ENCODE peak calls at places on chromosomes 11 and 22, in five cellular contexts. L is pancreas, N is PC-3, C is heart right ventricle, V is RWPE2. O is an unnamed sample.

GRCh38 chr11:117230286-117230961 is 1.4 kb downstream of the PCSK7 start:
- DNase-seq in N (peak; percentile 36), V (peak; percentile 16), L (no peak), C (no peak), O (no peak)

GRCh38 chr11:26572770-26573402 is 823 bp upstream of the MUC15 start:
- DNase-seq in N (no peak), L (no peak), V (no peak), C (no peak), O (peak; percentile 86)

GRCh38 chr22:19576460-19577421 is 52.5 kb upstream of the CLDN5 start:
- DNase-seq in N (peak; percentile 56), C (peak; percentile 48), L (no peak), V (no peak), O (no peak)

GRCh38 chr11:133934599-133935550 is 21.9 kb downstream of the IGSF9B start:
- DNase-seq in N (peak; percentile 68), V (peak; percentile 70), L (no peak), C (peak; percentile 81), O (no peak)

GRCh38 chr11:118012083-118012669 is 26.0 kb downstream of the IL10RA start:
- DNase-seq in L (no peak), C (no peak), N (peak; percentile 58), V (no peak), O (no peak)

GRCh38 chr11:114085965-114086364 is 26.5 kb downstream of the ZBTB16 start:
- DNase-seq in L (peak; percentile 87), C (no peak), N (peak; percentile 32), V (no peak), O (peak; percentile 83)

GRCh38 chr11:33657757-33658156 is 42.9 kb downstream of the C11orf91 start:
- DNase-seq in C (no peak), N (no peak), V (no peak), L (no peak), O (no peak)

GRCh38 chr11:47905358-47906059 is 57.4 kb upstream of the NUP160 start:
- DNase-seq in N (no peak), L (no peak), C (no peak), V (no peak), O (no peak)

GRCh38 chr22:45271667-45272188 is 13.0 kb upstream of the UPK3A start:
- DNase-seq in N (no peak), C (peak; percentile 63), V (no peak), L (no peak), O (peak; percentile 11)

GRCh38 chr22:37898441-37899181 is 7.5 kb upstream of the MICALL1 start:
- DNase-seq in N (no peak), L (peak; percentile 80), C (no peak), V (peak; percentile 97), O (peak; percentile 90)

GRCh38 chr11:109796253-109796652 is 296.9 kb upstream of the ZC3H12C start:
- DNase-seq in L (no peak), V (no peak), C (no peak), N (no peak), O (no peak)

GRCh38 chr11:123020968-123021367 is 39.3 kb upstream of the BSX start:
- DNase-seq in V (no peak), N (peak; percentile 80), L (no peak), C (no peak), O (peak; percentile 32)

GRCh38 chr11:41497974-41498373 is 38.5 kb upstream of the LRRC4C start:
- DNase-seq in C (no peak), V (no peak), N (no peak), L (no peak), O (no peak)

GRCh38 chr11:47104337-47104950 is 72.2 kb downstream of the ARFGAP2 start:
- DNase-seq in C (no peak), N (no peak), L (no peak), V (no peak), O (no peak)

GRCh38 chr11:113778111-113778910 is 1.3 kb upstream of the CLDN25 start:
- DNase-seq in L (peak; percentile 62), C (peak; percentile 11), V (no peak), N (peak; percentile 84), O (no peak)

GRCh38 chr22:17552737-17553136 is 10.6 kb upstream of the SLC25A18 start:
- DNase-seq in L (no peak), C (no peak), V (no peak), N (no peak), O (peak; percentile 35)

GRCh38 chr11:47641585-47642098 is 717 bp downstream of the MTCH2 start:
- DNase-seq in C (no peak), L (no peak), N (peak; percentile 6), V (no peak), O (no peak)

GRCh38 chr11:65003282-65003681 is 6.5 kb upstream of the BATF2 start:
- DNase-seq in C (no peak), V (no peak), L (no peak), N (peak; percentile 33), O (no peak)

GRCh38 chr11:101523193-101523592 is 60.6 kb downstream of the TRPC6 start:
- DNase-seq in L (no peak), C (no peak), N (no peak), V (no peak), O (no peak)
- H3K27me3 ChIP-seq in L (no peaks in the 10 kb centered on the region), C (no peaks in the 10 kb centered on the region), N (peaks cover 16% of the 10 kb centered on the region), V (no peaks in the 10 kb centered on the region), O (no peaks in the 10 kb centered on the region)

DNA sequence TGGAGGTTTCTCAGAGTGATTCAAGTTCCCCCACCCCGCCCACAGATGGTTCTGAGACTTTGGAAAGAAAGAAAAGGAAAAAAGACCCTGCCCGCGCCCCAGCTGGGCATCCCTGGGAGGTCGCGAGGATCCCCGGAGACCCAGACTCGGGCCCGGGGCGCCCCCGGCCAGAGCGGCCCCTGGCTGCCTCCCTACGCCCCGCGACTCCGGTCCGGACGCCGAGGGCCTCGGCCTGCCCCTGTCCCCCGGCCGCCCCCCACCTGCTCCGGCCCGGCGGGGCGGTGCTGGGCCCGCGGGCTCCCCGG is 2.3 kb upstream of the AIFM3 start:
- DNase-seq in C (no peak), L (no peak), N (no peak), V (no peak), O (no peak)
- H3K4me3 ChIP-seq in C (peak overlapping the region; percentile 30), L (no peak overlapping the region), N (no peak overlapping the region), V (peak overlapping the region; percentile 27), O (no peak overlapping the region)

GRCh38 chr22:27809700-27810365 is 8.3 kb upstream of the MN1 start:
- DNase-seq in L (no peak), N (no peak), V (no peak), C (no peak), O (no peak)

GRCh38 chr22:27810566-27810965 is 9.0 kb upstream of the MN1 start:
- DNase-seq in V (no peak), L (peak; percentile 47), C (peak; percentile 61), N (peak; percentile 7), O (peak; percentile 42)

GRCh38 chr22:27805841-27806240 is 4.3 kb upstream of the MN1 start:
- DNase-seq in L (no peak), N (no peak), C (no peak), V (no peak), O (no peak)

GRCh38 chr22:27809226-27809625 is 7.7 kb upstream of the MN1 start:
- DNase-seq in V (no peak), C (no peak), N (no peak), L (no peak), O (no peak)

DNA sequence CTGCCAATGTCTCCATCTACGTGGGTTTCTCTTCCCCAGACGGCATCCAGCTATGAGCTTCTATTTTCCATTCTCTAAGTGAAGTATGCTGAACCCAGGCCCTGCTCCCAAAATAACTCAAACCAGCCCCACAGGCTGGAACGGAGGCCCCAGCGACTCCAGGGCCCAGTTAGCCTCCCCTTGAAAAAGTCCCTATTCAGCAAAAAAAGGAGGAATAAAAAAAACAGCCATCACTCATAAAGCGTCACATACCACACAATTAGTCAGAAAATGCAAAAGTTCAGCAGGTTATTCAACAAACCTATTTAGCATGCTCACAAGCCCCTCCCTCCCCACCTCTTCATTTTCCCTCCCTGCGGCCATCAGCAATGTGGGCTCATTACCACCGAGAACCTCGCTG is 7.2 kb upstream of the MN1 start:
- DNase-seq in N (no peak), L (no peak), V (no peak), C (no peak), O (no peak)
- H3K4me1 ChIP-seq in N (peaks cover 3% of the 10 kb centered on the region), L (no peaks in the 10 kb centered on the region), V (no peaks in the 10 kb centered on the region), C (peaks cover 29% of the 10 kb centered on the region), O (no peaks in the 10 kb centered on the region)

DNA sequence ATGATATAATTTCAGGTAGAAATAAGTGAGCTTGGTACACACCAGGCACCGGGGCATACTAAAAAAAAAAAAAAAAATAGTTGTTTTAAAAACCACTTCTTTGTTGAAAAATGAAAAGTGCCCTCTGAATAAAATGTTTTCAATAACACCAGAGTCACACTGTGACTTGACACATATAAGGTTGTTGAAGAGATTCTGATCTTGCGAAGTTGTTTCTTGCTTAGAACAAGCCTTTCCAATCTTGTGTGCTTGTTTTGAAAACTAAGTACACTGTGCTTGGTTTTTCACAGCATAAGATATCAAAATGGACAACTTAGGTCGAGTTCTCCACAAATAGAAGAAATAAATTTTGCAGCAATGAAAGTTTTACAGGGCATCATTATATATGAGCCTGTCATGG is 17.0 kb downstream of the PDGFD start:
- DNase-seq in N (no peak), C (no peak), L (no peak), V (no peak), O (no peak)
- H3K27me3 ChIP-seq in N (no peaks in the 10 kb centered on the region), C (no peaks in the 10 kb centered on the region), L (no peaks in the 10 kb centered on the region), V (no peaks in the 10 kb centered on the region), O (no peaks in the 10 kb centered on the region)

GRCh38 chr22:46611189-46611588 is 9.0 kb upstream of the GRAMD4 start:
- DNase-seq in N (no peak), L (no peak), V (no peak), C (no peak), O (no peak)

GRCh38 chr22:46613606-46613997 is 6.6 kb upstream of the GRAMD4 start:
- DNase-seq in C (no peak), V (no peak), N (no peak), L (no peak), O (no peak)

GRCh38 chr22:46614070-46614931 is 5.9 kb upstream of the GRAMD4 start:
- DNase-seq in V (no peak), L (no peak), C (no peak), N (no peak), O (no peak)

GRCh38 chr22:46612341-46612903 is 7.8 kb upstream of the GRAMD4 start:
- DNase-seq in L (no peak), C (no peak), N (no peak), V (no peak), O (no peak)

GRCh38 chr22:46612904-46613605 is 7.1 kb upstream of the GRAMD4 start:
- DNase-seq in C (no peak), V (no peak), N (no peak), L (no peak), O (no peak)
- H3K4me3 ChIP-seq in C (no peak overlapping the region), V (no peak overlapping the region), N (no peak overlapping the region), L (no peak overlapping the region), O (no peak overlapping the region)

O was measured in thyroid gland.